ENCODE peak calls at places on chromosomes 1 and 21, in four cellular contexts. A, Z, O and L are unnamed samples.

GRCh38 chr1:27726173-27726793 is 522 bp downstream of the FAM76A start:
- DNase-seq in A (peak), Z (peak), O (no peak), L (peak)

GRCh38 chr1:152543808-152544207 is 22.8 kb downstream of the LCE3E start:
- DNase-seq in A (no peak), Z (no peak), O (no peak), L (peak)

GRCh38 chr1:10528066-10529014 is 53.6 kb downstream of the PEX14 start:
- DNase-seq in A (no peak), Z (peak), O (no peak), L (no peak)

GRCh38 chr1:35637401-35637809 is 3.9 kb downstream of the PSMB2 start:
- DNase-seq in A (no peak), Z (peak), O (peak), L (no peak)

GRCh38 chr1:20492751-20493150 is 6.7 kb upstream of the CAMK2N1 start:
- DNase-seq in A (no peak), Z (no peak), O (no peak), L (no peak)

GRCh38 chr21:39842741-39843146 is 24.5 kb upstream of the PCP4 start:
- DNase-seq in A (no peak), Z (no peak), O (no peak), L (no peak)

GRCh38 chr1:203655656-203656055 is 29.0 kb downstream of the ATP2B4 start:
- DNase-seq in A (no peak), Z (no peak), O (no peak), L (no peak)

GRCh38 chr1:56472860-56473259 is 106.5 kb downstream of the PLPP3 start:
- DNase-seq in A (no peak), Z (no peak), O (no peak), L (no peak)

GRCh38 chr1:167332503-167332902 is 111.8 kb downstream of the POU2F1 start:
- DNase-seq in A (no peak), Z (no peak), O (no peak), L (no peak)

GRCh38 chr1:1946540-1946939 is 27.5 kb upstream of the TMEM52 start:
- DNase-seq in A (no peak), Z (no peak), O (no peak), L (no peak)

GRCh38 chr21:42568834-42569731 is 55.4 kb downstream of the SLC37A1 start:
- DNase-seq in A (no peak), Z (no peak), O (no peak), L (no peak)

GRCh38 chr1:182368369-182368768 is 23.2 kb downstream of the GLUL start:
- DNase-seq in A (no peak), Z (no peak), O (no peak), L (no peak)

GRCh38 chr1:159009704-159010361 is at the start of gene IFI16:
- DNase-seq in A (peak), Z (peak), O (peak), L (peak)

GRCh38 chr1:163263818-163264217 is 57.9 kb upstream of the NUF2 start:
- DNase-seq in A (no peak), Z (no peak), O (no peak), L (no peak)

GRCh38 chr1:53482441-53483153 is 23.4 kb downstream of the DMRTB1 start:
- DNase-seq in A (no peak), Z (no peak), O (no peak), L (no peak)

GRCh38 chr1:215793210-215793609 is 226.1 kb downstream of the KCTD3 start:
- DNase-seq in A (no peak), Z (peak), O (peak), L (no peak)

GRCh38 chr1:200836213-200836612 is 36.6 kb upstream of the GPR25 start:
- DNase-seq in A (no peak), Z (no peak), O (no peak), L (no peak)

GRCh38 chr1:239575113-239575512 is 188.7 kb downstream of the CHRM3 start:
- DNase-seq in A (no peak), Z (no peak), O (no peak), L (no peak)

GRCh38 chr1:11880911-11881748 is 22.4 kb upstream of the NPPB start:
- DNase-seq in A (no peak), Z (no peak), O (no peak), L (no peak)

GRCh38 chr1:153945131-153945794 is 1.3 kb downstream of the DENND4B start:
- DNase-seq in A (peak), Z (no peak), O (no peak), L (peak)

GRCh38 chr1:173865468-173866164 is 2.2 kb downstream of the GAS5 start:
- DNase-seq in A (no peak), Z (no peak), O (no peak), L (no peak)

GRCh38 chr1:156627313-156627880 is 8.2 kb downstream of the HAPLN2 start:
- DNase-seq in A (peak), Z (no peak), O (no peak), L (peak)

GRCh38 chr1:231937013-231937754 is 310.6 kb downstream of the DISC1 start:
- DNase-seq in A (no peak), Z (no peak), O (no peak), L (no peak)

GRCh38 chr1:1732381-1732780 is 8.2 kb upstream of the CDK11A start:
- DNase-seq in A (no peak), Z (no peak), O (no peak), L (no peak)

GRCh38 chr1:99133759-99134158 is 129.1 kb upstream of the PLPPR5 start:
- DNase-seq in A (no peak), Z (no peak), O (no peak), L (no peak)

GRCh38 chr1:213061263-213061662 is 10.2 kb downstream of the RPS6KC1 start:
- DNase-seq in A (no peak), Z (no peak), O (no peak), L (peak)

GRCh38 chr1:200262326-200262965 is 147.4 kb downstream of the ZNF281 start:
- DNase-seq in A (peak), Z (no peak), O (no peak), L (peak)

GRCh38 chr21:42498012-42498411 is 2.0 kb upstream of the RSPH1 start:
- DNase-seq in A (no peak), Z (no peak), O (no peak), L (no peak)

GRCh38 chr1:182200025-182200814 is 138.7 kb upstream of the ZNF648 start:
- DNase-seq in A (no peak), Z (no peak), O (no peak), L (no peak)

GRCh38 chr1:208112380-208112779 is 131.8 kb downstream of the PLXNA2 start:
- DNase-seq in A (no peak), Z (no peak), O (no peak), L (no peak)
- TF ChIP-seq CTCF in A (no peak), Z (no peak), O (no peak), L (no peak)

DNA sequence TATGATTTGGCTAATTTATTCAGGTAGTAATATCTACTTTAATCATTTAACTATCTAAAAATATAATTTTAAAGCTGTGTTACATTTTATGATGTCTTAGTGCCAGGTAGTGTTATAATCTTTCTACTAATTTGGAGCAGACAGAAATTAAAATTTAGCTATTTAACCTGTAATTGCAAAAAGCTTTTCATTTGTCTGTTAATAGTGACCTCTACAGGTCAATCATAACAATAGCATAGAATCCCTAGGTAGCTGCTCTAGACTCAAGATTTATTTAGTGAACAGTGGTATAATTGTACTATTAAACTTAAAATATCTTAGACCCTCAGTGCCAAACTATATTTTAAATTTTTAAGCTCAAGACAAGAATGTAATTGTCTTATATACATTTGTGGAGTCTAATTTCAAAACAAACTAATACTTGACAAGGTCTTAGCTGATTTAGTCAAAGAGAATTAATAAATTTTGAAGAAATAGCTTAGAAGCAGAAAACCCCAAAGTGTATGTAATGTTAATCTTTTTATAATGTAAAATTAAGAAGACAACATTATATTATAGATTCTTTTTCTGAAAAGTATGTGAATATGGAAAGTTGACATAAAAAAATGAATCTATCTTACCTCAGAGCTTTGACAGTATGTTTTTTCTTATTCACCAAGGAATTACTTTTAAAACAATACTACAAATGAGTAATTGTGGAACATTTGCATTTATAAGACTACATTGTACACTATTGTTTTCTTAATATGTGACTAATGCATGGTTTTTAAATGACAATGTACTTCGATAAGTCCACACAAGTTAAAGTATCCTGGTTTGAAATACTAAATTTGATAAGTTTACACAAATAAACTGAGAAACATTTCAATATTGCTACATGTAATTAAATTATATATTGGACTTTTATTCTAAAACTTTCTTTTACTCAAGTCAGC is 64.1 kb upstream of the RNPC3 start:
- DNase-seq in A (no peak), Z (no peak), O (no peak), L (no peak)
- TF ChIP-seq CTCF in A (peak), Z (peak), O (peak), L (peak)

GRCh38 chr1:50873458-50874187 is 86.4 kb downstream of the FAF1 start:
- DNase-seq in A (peak), Z (no peak), O (no peak), L (peak)
- TF ChIP-seq CTCF in A (peak), Z (peak), O (peak), L (peak)

GRCh38 chr1:147225193-147225730 is at the start of gene FMO5:
- DNase-seq in A (peak), Z (peak), O (no peak), L (peak)
- TF ChIP-seq CTCF in A (peak), Z (no peak), O (peak), L (peak)

GRCh38 chr1:118815909-118816308 is 172.2 kb downstream of the TBX15 start:
- DNase-seq in A (no peak), Z (no peak), O (no peak), L (no peak)

GRCh38 chr1:118811156-118811555 is 177.0 kb downstream of the TBX15 start:
- DNase-seq in A (no peak), Z (no peak), O (no peak), L (no peak)

GRCh38 chr1:118809586-118809985 is 178.6 kb downstream of the TBX15 start:
- DNase-seq in A (no peak), Z (no peak), O (no peak), L (no peak)

DNA sequence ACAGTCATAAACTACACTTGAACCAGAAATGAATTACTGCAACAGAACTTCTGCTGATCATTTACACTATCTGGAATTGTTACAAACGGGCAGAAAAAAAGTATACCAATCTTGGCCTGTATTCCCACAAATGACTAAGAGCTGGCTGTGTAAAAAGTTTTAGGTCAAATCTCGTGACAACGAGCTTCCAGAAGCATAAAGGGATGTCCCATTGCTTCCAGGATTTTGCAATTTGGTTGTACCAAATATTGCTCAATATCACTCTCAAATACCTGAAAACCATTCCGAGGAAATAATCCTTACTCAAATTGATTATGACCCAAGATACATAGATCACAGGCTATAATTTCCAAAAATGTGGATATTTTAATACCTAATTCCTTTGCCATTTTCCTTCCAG is 175.6 kb downstream of the TBX15 start:
- DNase-seq in A (no peak), Z (no peak), O (no peak), L (no peak)
- TF ChIP-seq CTCF in A (no peak), Z (no peak), O (no peak), L (no peak)

GRCh38 chr1:41776896-41777431 is 141.8 kb downstream of the HIVEP3 start:
- DNase-seq in A (no peak), Z (no peak), O (no peak), L (no peak)

GRCh38 chr1:41780916-41781315 is 137.8 kb downstream of the HIVEP3 start:
- DNase-seq in A (no peak), Z (no peak), O (no peak), L (no peak)

GRCh38 chr1:41780322-41780721 is 138.4 kb downstream of the HIVEP3 start:
- DNase-seq in A (no peak), Z (no peak), O (no peak), L (no peak)

GRCh38 chr1:41775961-41776585 is 142.6 kb downstream of the HIVEP3 start:
- DNase-seq in A (no peak), Z (no peak), O (no peak), L (no peak)

DNA sequence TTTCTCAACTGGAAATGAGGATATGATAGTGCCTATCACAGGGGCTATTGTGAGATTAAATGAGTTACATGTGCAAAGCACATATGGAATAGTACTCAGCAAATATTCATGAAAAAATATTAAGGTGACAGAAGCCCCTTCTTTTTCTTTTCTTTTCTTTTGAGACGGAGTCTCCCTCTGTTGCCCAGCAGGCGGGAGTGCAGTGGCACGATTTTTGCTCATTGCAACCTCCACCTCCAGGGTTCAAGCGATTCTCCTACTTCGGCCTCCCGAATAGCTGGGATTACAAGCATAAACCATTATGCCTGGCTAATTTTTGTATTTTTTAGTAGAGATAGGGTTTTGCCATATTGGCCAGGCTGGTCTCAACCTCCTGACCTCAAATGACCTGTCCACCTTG is 139.4 kb downstream of the HIVEP3 start:
- DNase-seq in A (no peak), Z (no peak), O (no peak), L (no peak)
- TF ChIP-seq CTCF in A (peak), Z (peak), O (peak), L (no peak)